ENCODE peak calls at places on chromosomes 7 and 10, in six cellular contexts. P is kidney, I is bronchial epithelial cell, Q is choroid plexus epithelial cell, V is Panc1, L is A549. B is an unnamed sample.

GRCh38 chr10:127990846-127991542 is 84.1 kb downstream of the PTPRE start:
- DNase-seq in V (no peak), Q (peak; percentile 98), P (no peak), I (peak; percentile 97), L (peak; percentile 22), B (peak; percentile 35)

GRCh38 chr7:63093481-63093880 is 905.2 kb upstream of the ZNF722 start:
- DNase-seq in Q (no peak), V (no peak), P (no peak), I (no peak), L (peak; percentile 4), B (no peak)

GRCh38 chr7:82049442-82049841 is 279.6 kb upstream of the HGF start:
- DNase-seq in Q (peak; percentile 59), P (no peak), L (peak; percentile 98), I (no peak), V (peak; percentile 72), B (no peak)

GRCh38 chr7:7157177-7157886 is 25.0 kb upstream of the C1GALT1 start:
- DNase-seq in V (no peak), P (no peak), I (peak; percentile 54), Q (peak; percentile 82), L (no peak), B (peak; percentile 89)

GRCh38 chr10:24432478-24433416 is 223.8 kb downstream of the KIAA1217 start:
- DNase-seq in I (peak; percentile 79), Q (peak; percentile 61), V (no peak), L (no peak), P (no peak), B (no peak)

GRCh38 chr7:32611201-32611691 is 116.0 kb downstream of the AVL9 start:
- DNase-seq in Q (peak; percentile 56), L (no peak), V (no peak), P (no peak), I (no peak), B (no peak)

GRCh38 chr10:3472705-3473078 is 300.1 kb upstream of the PITRM1 start:
- DNase-seq in Q (peak; percentile 58), I (peak; percentile 96), V (no peak), L (peak; percentile 78), P (no peak), B (no peak)

GRCh38 chr10:109969907-109970306 is 37.9 kb upstream of the ADD3 start:
- DNase-seq in V (no peak), I (no peak), L (no peak), Q (no peak), P (no peak), B (no peak)

GRCh38 chr7:158413962-158414961 is 173.4 kb downstream of the PTPRN2 start:
- DNase-seq in L (peak; percentile 21), V (no peak), P (no peak), I (peak; percentile 81), Q (peak; percentile 28), B (no peak)

GRCh38 chr10:14450041-14450491 is 119.3 kb upstream of the FRMD4A start:
- DNase-seq in V (no peak), I (peak; percentile 15), Q (peak; percentile 26), P (no peak), L (no peak), B (no peak)

GRCh38 chr7:73903321-73904218 is 42.6 kb downstream of the TMEM270 start:
- DNase-seq in I (no peak), V (no peak), P (peak; percentile 45), Q (no peak), L (no peak), B (no peak)

GRCh38 chr7:24604640-24605039 is 31.4 kb downstream of the PALS2 start:
- DNase-seq in V (no peak), L (no peak), Q (no peak), P (no peak), I (no peak), B (no peak)

GRCh38 chr10:103479135-103479534 is at the start of gene CALHM3:
- DNase-seq in L (peak; percentile 42), P (no peak), V (no peak), I (peak; percentile 34), Q (no peak), B (no peak)

GRCh38 chr10:29648114-29648982 is 13.6 kb upstream of the SVIL start:
- DNase-seq in P (no peak), Q (no peak), I (no peak), L (no peak), V (no peak), B (peak; percentile 31)

GRCh38 chr10:70352401-70353097 is 29.9 kb downstream of the LRRC20 start:
- DNase-seq in P (no peak), I (peak; percentile 47), Q (peak; percentile 60), V (no peak), L (no peak), B (no peak)

GRCh38 chr7:155844019-155844453 is 31.8 kb upstream of the SHH start:
- DNase-seq in L (peak; percentile 81), V (no peak), I (no peak), P (peak; percentile 95), Q (peak; percentile 18), B (no peak)

GRCh38 chr10:45452743-45453452 is 78.9 kb downstream of the ALOX5 start:
- DNase-seq in P (no peak), I (no peak), V (no peak), L (no peak), Q (no peak), B (no peak)

GRCh38 chr7:95213148-95213547 is 111.2 kb downstream of the PON1 start:
- DNase-seq in I (no peak), L (no peak), V (no peak), P (no peak), Q (peak; percentile 23), B (no peak)

GRCh38 chr10:88244781-88245350 is 338.3 kb downstream of the RNLS start:
- DNase-seq in L (no peak), I (no peak), V (no peak), P (no peak), Q (no peak), B (no peak)

GRCh38 chr7:69166979-69167516 is 431.2 kb upstream of the AUTS2 start:
- DNase-seq in Q (no peak), V (no peak), I (peak; percentile 1), P (no peak), L (no peak), B (no peak)

GRCh38 chr7:105656922-105657521 is 75.7 kb upstream of the EFCAB10 start:
- DNase-seq in P (no peak), I (no peak), Q (peak; percentile 28), V (no peak), L (peak; percentile 58), B (peak; percentile 63)

DNA sequence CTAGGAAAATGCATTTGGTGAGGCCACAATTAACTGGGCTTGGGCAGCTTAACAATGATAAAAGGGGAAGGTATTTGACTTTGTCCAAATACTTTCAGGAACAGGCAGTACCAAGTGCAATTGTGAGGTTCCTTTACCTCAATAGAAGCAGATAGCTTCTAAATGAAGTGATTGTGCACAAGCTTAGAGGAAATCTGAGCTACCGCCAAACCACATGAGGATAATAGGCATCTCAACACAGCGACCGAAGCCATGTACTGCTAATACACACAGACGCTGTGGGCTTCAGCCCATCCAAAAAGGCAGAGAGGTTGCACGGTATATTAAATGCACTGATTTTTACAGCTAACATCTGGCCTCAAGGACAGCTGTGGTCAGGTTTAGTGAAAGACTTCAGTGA is 306.5 kb downstream of the C7orf25 start:
- DNase-seq in V (no peak), Q (no peak), I (no peak), P (no peak), L (no peak), B (no peak)
- H3K4me3 ChIP-seq in V (no peak overlapping the region), Q (no peak overlapping the region), I (no peak overlapping the region), P (no peak overlapping the region), L (no peak overlapping the region), B (no peak overlapping the region)

GRCh38 chr10:5736591-5736990 is 52.0 kb downstream of the TASOR2 start:
- DNase-seq in L (no peak), I (no peak), V (no peak), P (no peak), Q (no peak), B (no peak)
- H3K4me3 ChIP-seq in L (no peak overlapping the region), I (no peak overlapping the region), V (no peak overlapping the region), P (no peak overlapping the region), Q (no peak overlapping the region), B (no peak overlapping the region)

GRCh38 chr7:117827861-117828260 is 45.4 kb downstream of the CTTNBP2 start:
- DNase-seq in I (peak; percentile 58), V (no peak), P (no peak), L (no peak), Q (peak; percentile 67), B (no peak)
- H3K4me3 ChIP-seq in I (no peak overlapping the region), V (no peak overlapping the region), P (no peak overlapping the region), L (no peak overlapping the region), Q (no peak overlapping the region), B (no peak overlapping the region)

GRCh38 chr7:193538-194256 is 1.3 kb downstream of the FAM20C start:
- DNase-seq in P (peak; percentile 77), L (no peak), V (no peak), Q (no peak), I (no peak), B (no peak)

GRCh38 chr7:194257-194995 is 2.1 kb downstream of the FAM20C start:
- DNase-seq in Q (peak; percentile 73), V (no peak), L (no peak), I (no peak), P (no peak), B (no peak)

GRCh38 chr7:196283-196682 is 3.9 kb downstream of the FAM20C start:
- DNase-seq in I (no peak), V (no peak), Q (no peak), P (no peak), L (no peak), B (no peak)

GRCh38 chr7:195830-196128 is 3.4 kb downstream of the FAM20C start:
- DNase-seq in I (no peak), Q (no peak), V (no peak), L (no peak), P (no peak), B (no peak)

DNA sequence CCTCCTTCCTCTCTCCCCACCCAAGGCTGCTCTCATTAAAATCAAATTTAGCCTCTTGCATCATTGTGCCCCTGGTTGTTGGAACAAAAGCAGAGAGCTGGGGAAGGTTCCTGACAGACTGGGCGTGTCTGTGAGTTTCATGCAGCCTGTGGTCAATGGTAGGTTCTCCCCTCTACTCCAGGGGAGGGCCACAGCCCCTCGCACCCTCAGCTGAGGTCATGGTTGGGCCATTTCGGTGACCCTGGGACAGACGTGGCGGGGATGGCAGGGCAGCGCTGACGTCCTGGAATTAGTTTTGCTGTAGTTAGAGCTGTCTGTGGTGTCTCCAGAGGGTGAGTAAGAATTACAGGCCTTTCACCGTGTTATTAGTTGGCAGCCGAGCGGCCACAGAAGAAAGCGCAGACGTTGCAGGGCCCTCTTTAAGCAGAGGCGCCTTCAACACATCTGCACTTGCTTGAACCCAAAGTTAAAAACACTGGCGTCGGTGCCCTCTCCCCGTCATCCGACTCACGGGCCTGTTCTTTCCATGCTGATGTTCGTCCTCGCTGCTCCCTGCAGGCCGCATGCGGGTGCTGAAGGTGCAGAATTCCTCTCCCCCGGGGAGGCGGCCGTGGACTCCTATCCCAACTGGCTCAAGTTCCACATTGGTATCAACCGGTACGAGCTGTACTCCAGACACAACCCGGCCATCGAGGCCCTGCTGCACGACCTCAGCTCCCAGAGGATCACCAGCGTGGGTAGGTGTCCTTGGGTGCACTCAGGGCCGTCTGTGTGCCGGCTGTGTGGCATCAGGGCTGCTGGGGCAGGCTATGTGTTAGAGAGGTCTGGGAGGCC is 2.8 kb downstream of the FAM20C start:
- DNase-seq in V (no peak), L (no peak), Q (peak; percentile 63), I (no peak), P (no peak), B (no peak)
- H3K4me3 ChIP-seq in V (peak overlapping the region; percentile 63), L (no peak overlapping the region), Q (peak overlapping the region; percentile 83), I (no peak overlapping the region), P (peak overlapping the region; percentile 85), B (no peak overlapping the region)